ENCODE peak calls at places on chromosomes 3 and 15, in five cellular contexts. A is BJ, Z is transverse colon, D is mucosa of descending colon, I is left lung. X is an unnamed sample.

GRCh38 chr3:127233371-127233770 is 40.4 kb downstream of the PRR23E start:
- DNase-seq in A (no peak), Z (no peak), I (no peak), D (peak), X (no peak)

GRCh38 chr3:64493149-64493548 is 194.7 kb downstream of the ADAMTS9 start:
- DNase-seq in D (no peak), A (no peak), I (no peak), Z (no peak), X (no peak)

GRCh38 chr3:122864498-122864897 is 69.6 kb downstream of the SLC49A4 start:
- DNase-seq in A (no peak), Z (no peak), I (no peak), D (no peak), X (no peak)

GRCh38 chr3:156406393-156406792 is 148.5 kb downstream of the SSR3 start:
- DNase-seq in D (no peak), I (no peak), A (no peak), Z (no peak), X (no peak)

GRCh38 chr3:98453827-98454226 is 9.2 kb upstream of the OR5K1 start:
- DNase-seq in D (no peak), A (no peak), I (no peak), Z (no peak), X (no peak)

GRCh38 chr15:29270169-29270955 is 740 bp upstream of the NSMCE3 start:
- DNase-seq in I (no peak), A (no peak), D (peak), Z (no peak), X (no peak)

GRCh38 chr3:191376742-191377141 is 46.4 kb upstream of the UTS2B start:
- DNase-seq in A (peak), I (no peak), Z (no peak), D (peak), X (no peak)

GRCh38 chr15:101807345-101807945 is 4.1 kb downstream of the OR4F6 start:
- DNase-seq in D (no peak), Z (no peak), I (no peak), A (peak), X (no peak)

GRCh38 chr3:185473290-185473815 is 25.5 kb downstream of the TMEM41A start:
- DNase-seq in I (no peak), D (no peak), Z (no peak), A (no peak), X (no peak)

GRCh38 chr3:189710620-189711388 is 79.6 kb downstream of the TP63 start:
- DNase-seq in I (peak), A (peak), Z (peak), D (peak), X (peak)

GRCh38 chr3:124360140-124360539 is 368.2 kb upstream of the ROPN1 start:
- DNase-seq in I (no peak), Z (no peak), D (no peak), A (no peak), X (no peak)

GRCh38 chr15:80977627-80978036 is 12.0 kb downstream of the MESD start:
- DNase-seq in Z (peak), D (peak), A (no peak), I (peak), X (peak)

GRCh38 chr15:78716651-78717050 is 75.6 kb upstream of the CHRNB4 start:
- DNase-seq in A (no peak), I (no peak), D (no peak), Z (no peak), X (no peak)

GRCh38 chr3:170064108-170064507 is 26.3 kb downstream of the GPR160 start:
- DNase-seq in D (no peak), I (no peak), Z (no peak), A (no peak), X (no peak)

GRCh38 chr3:112136046-112136445 is 3.0 kb upstream of the GCSAM start:
- DNase-seq in Z (no peak), I (no peak), D (no peak), A (no peak), X (no peak)

GRCh38 chr3:160134964-160135363 is 90.3 kb upstream of the C3orf80 start:
- DNase-seq in Z (no peak), D (peak), A (peak), I (no peak), X (no peak)

GRCh38 chr15:87753539-87753938 is 503.0 kb downstream of the NTRK3 start:
- DNase-seq in D (no peak), A (no peak), I (no peak), Z (no peak), X (no peak)

GRCh38 chr15:89429023-89429422 is 67.4 kb downstream of the RHCG start:
- DNase-seq in I (no peak), Z (no peak), D (no peak), A (no peak), X (no peak)

GRCh38 chr3:190064112-190064511 is 56.6 kb downstream of the P3H2 start:
- DNase-seq in Z (peak), A (peak), D (no peak), I (peak), X (no peak)

GRCh38 chr3:16109929-16110328 is 64.6 kb upstream of the GALNT15 start:
- DNase-seq in A (no peak), Z (no peak), I (no peak), D (no peak), X (no peak)

GRCh38 chr3:160583451-160583850 is 18.1 kb upstream of the KPNA4 start:
- DNase-seq in Z (no peak), I (no peak), A (no peak), D (no peak), X (no peak)

DNA sequence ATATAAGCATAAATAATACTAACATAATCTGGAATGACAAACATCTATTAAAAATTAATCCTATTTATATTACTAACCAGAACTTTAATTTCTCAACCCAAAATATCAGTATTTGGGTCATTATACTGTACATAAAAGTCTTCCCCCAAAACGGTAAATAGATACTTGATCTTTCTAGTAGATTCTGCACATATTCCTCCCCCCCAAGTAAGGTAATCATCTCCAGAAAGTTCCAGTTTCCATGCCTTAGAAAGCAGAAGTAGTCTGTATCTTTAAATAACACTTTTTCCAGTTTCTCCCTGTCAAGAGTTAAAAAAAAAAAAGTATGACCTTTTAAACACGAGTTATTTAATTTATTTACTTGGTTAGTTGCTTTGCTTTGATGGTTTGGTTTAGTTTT is 150.7 kb upstream of the MB21D2 start:
- DNase-seq in D (no peak), Z (no peak), A (no peak), I (no peak), X (no peak)
- H3K4me3 ChIP-seq in D (no peak), Z (no peak), A (no peak), I (no peak), X (no peak)

GRCh38 chr3:14216257-14217048 is 37.8 kb downstream of the LSM3 start:
- DNase-seq in D (no peak), A (no peak), I (no peak), Z (no peak), X (no peak)
- H3K4me3 ChIP-seq in D (no peak), A (no peak), I (no peak), Z (no peak), X (peak)

DNA sequence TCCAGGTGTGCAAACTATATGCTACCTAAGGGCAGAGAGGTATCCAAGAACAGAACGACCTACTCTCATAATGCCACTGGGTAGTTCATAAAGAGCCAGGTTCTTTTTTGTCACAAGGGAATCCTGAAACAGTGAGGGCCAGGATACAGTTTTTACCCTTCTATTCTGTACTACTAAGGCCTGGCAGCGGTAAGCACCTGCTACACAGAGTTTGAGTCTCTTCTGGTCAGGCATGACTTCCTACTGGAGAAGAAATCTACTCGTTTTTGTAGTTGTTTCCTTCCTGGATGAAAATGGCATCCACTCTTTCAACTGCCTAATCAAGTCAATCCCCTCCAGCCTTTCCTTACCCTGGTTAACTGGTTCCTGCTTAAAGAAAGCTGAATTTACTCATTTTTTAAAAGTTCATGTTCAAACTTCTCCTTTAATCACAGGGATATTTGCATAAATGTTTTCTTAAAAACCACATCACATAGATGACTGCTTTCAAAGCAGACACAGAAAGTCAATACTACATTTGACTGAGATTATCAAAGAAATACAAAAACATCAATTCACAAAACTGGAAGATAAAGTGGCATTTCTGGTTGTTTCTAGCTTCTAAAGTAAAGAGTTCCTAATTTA is 40.0 kb downstream of the MAP4 start:
- DNase-seq in Z (no peak), I (no peak), D (no peak), A (no peak), X (no peak)
- H3K4me3 ChIP-seq in Z (no peak), I (no peak), D (no peak), A (no peak), X (no peak)

DNA sequence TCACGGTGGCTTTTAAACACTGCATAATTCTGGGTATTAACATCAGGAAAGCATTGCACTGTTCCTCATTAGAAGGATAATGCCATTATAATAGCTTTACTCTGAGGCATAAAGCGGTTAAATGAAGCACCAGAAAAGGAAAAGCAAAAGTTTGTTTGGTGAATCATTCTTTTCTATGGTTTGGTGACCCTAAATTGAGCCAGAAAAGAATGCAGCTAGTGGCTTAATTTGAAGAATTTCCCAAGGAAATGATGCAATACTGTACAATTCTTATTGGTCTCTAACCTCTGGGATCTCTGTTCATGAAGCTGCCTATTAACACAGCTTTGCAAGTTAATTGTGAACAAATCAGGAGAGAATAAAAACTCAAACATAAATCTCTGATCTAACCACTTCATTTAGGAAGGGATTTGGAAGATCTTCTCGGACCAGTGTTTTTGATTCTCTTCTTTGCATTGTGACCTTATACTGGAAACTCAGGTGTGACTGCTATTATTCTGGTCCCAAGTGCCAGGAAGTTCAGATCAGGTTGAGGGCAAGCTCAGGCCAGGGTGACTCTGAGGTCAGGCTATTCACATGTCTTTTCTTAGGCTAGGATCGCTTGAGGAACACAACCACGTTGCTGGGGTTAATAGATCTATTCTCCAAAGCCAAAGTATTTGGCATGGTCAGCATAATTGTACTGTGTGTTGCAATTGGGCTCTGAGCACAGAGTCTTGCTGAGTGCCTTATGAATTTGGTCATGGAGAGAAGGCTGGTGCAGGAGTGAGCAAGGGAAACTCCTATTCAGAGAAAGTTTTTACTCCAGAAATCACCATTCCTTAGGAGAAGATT is 11.3 kb upstream of the DLG1 start:
- DNase-seq in A (peak), Z (no peak), D (no peak), I (no peak), X (no peak)
- H3K4me3 ChIP-seq in A (no peak), Z (no peak), D (no peak), I (no peak), X (no peak)

GRCh38 chr3:9606108-9606507 is 43.2 kb upstream of the MTMR14 start:
- DNase-seq in A (no peak), D (no peak), I (no peak), Z (no peak), X (no peak)
- H3K4me3 ChIP-seq in A (no peak), D (no peak), I (no peak), Z (no peak), X (no peak)

X was measured in aorta.